ENCODE peak calls at places on chromosomes 11 and 22, in five cellular contexts. F is stimulated activated CD4-positive, alpha-beta T cell treated with anti-CD3 and anti-CD28 coated beads, Interleukin-2, amount 100 ng/mL, for 48 hours; I is non-pigmented ciliary epithelial cell; U is RCC 7860; E is Peyer's patch. Y is an unnamed sample.
A peak's percentile ranks its signal among the peaks of the same experiment; 100 is the strongest.

GRCh38 chr22:47423861-47424820 is 661.7 kb downstream of the TBC1D22A start:
- DNase-seq in F (no peak), I (no peak), U (no peak), E (no peak), Y (no peak)

GRCh38 chr11:65189191-65189590 is 7.5 kb downstream of the CAPN1 start:
- DNase-seq in F (no peak), I (no peak), U (no peak), E (no peak), Y (no peak)

GRCh38 chr11:57379732-57380131 is 1.2 kb downstream of the PRG3 start:
- DNase-seq in F (no peak), I (no peak), U (no peak), E (no peak), Y (peak; percentile 36)

GRCh38 chr11:1109918-1110705 is 35.4 kb downstream of the MUC2 start:
- DNase-seq in F (no peak), I (no peak), U (no peak), E (peak; percentile 48), Y (no peak)

GRCh38 chr11:68256331-68256741 is 15.4 kb downstream of the C11orf24 start:
- DNase-seq in F (no peak), I (no peak), U (no peak), E (no peak), Y (peak; percentile 62)

GRCh38 chr11:122897606-122898210 is 15.1 kb downstream of the JHY start:
- DNase-seq in F (no peak), I (peak; percentile 56), U (no peak), E (no peak), Y (peak; percentile 85)

GRCh38 chr22:26438006-26438405 is 8.9 kb downstream of the ASPHD2 start:
- DNase-seq in F (no peak), I (no peak), U (no peak), E (no peak), Y (no peak)

GRCh38 chr11:64854534-64855502 is 10.4 kb upstream of the CDC42BPG start:
- DNase-seq in F (no peak), I (peak; percentile 63), U (peak; percentile 94), E (peak; percentile 90), Y (peak; percentile 98)

Y was measured in ELR.